ENCODE peak calls at places on chromosomes 12 and 14, in five cellular contexts. T is NCI-H774, S is T-helper 9 cell, R is MG63, O is T-helper 2 cell. Y is an unnamed sample.

GRCh38 chr12:25723921-25724491 is 170.9 kb upstream of the LMNTD1 start:
- DNase-seq in T (no peak), S (no peak), R (no peak), O (no peak), Y (no peak)

GRCh38 chr12:126537961-126538530 is 1472.8 kb downstream of the AACS start:
- DNase-seq in T (no peak), S (no peak), R (no peak), O (no peak), Y (no peak)

GRCh38 chr12:51017452-51017851 is 8.7 kb downstream of the SLC11A2 start:
- DNase-seq in T (no peak), S (no peak), R (no peak), O (no peak), Y (no peak)

GRCh38 chr12:50401383-50402155 is 884 bp downstream of the LARP4 start:
- DNase-seq in T (no peak), S (no peak), R (peak; percentile 11), O (no peak), Y (no peak)

GRCh38 chr14:55191881-55192616 is 664 bp upstream of the DLGAP5 start:
- DNase-seq in T (no peak), S (no peak), R (no peak), O (no peak), Y (no peak)

GRCh38 chr12:79555006-79555925 is 135.5 kb downstream of the PAWR start:
- DNase-seq in T (no peak), S (no peak), R (no peak), O (no peak), Y (no peak)

GRCh38 chr14:74401504-74402241 is 24.3 kb downstream of the SYNDIG1L start:
- DNase-seq in T (no peak), S (peak; percentile 31), R (no peak), O (peak; percentile 24), Y (no peak)

GRCh38 chr12:47438175-47438574 is 267.7 kb downstream of the RPAP3 start:
- DNase-seq in T (no peak), S (no peak), R (no peak), O (no peak), Y (no peak)

GRCh38 chr12:70178038-70178437 is 65.2 kb upstream of the CNOT2 start:
- DNase-seq in T (peak; percentile 14), S (no peak), R (no peak), O (no peak), Y (no peak)

GRCh38 chr12:28424965-28425364 is 234.7 kb downstream of the CCDC91 start:
- DNase-seq in T (no peak), S (no peak), R (no peak), O (no peak), Y (no peak)

GRCh38 chr12:115859231-115859630 is 418.3 kb downstream of the MED13L start:
- DNase-seq in T (no peak), S (no peak), R (no peak), O (no peak), Y (no peak)

GRCh38 chr12:72485017-72485701 is 213.0 kb downstream of the TRHDE start:
- DNase-seq in T (no peak), S (no peak), R (no peak), O (no peak), Y (no peak)

GRCh38 chr12:42166501-42166900 is 21.8 kb upstream of the GXYLT1 start:
- DNase-seq in T (no peak), S (no peak), R (no peak), O (no peak), Y (no peak)

GRCh38 chr12:56206373-56207166 is 15.2 kb downstream of the RNF41 start:
- DNase-seq in T (no peak), S (peak; percentile 16), R (peak; percentile 34), O (no peak), Y (no peak)

GRCh38 chr14:85466678-85467077 is 63.3 kb upstream of the FLRT2 start:
- DNase-seq in T (no peak), S (no peak), R (peak; percentile 2), O (no peak), Y (no peak)

GRCh38 chr14:97178781-97179180 is 381.6 kb downstream of the VRK1 start:
- DNase-seq in T (no peak), S (no peak), R (no peak), O (no peak), Y (no peak)

GRCh38 chr12:98352218-98352811 is 163.1 kb upstream of the TMPO start:
- DNase-seq in T (no peak), S (no peak), R (peak; percentile 57), O (no peak), Y (peak; percentile 33)

GRCh38 chr14:34699873-34700621 is 14.3 kb downstream of the CFL2 start:
- DNase-seq in T (peak; percentile 47), S (no peak), R (peak; percentile 34), O (no peak), Y (no peak)

GRCh38 chr14:96920023-96920422 is 122.8 kb downstream of the VRK1 start:
- DNase-seq in T (no peak), S (no peak), R (no peak), O (no peak), Y (no peak)

Y was measured in H1.